ENCODE peak calls at places on chromosomes 12 and 14, in seven cellular contexts. J is colonic mucosa, M is AG04450, Z is small intestine, R is astrocyte of the spinal cord, P is left lung, D is coronary artery. Y is an unnamed sample.

GRCh38 chr12:68796399-68796798 is 11.6 kb upstream of the MDM2 start:
- DNase-seq in P (no peak), J (no peak), Z (no peak), M (no peak), D (no peak), R (no peak), Y (no peak)

GRCh38 chr14:76129851-76130576 is 21.7 kb upstream of the GPATCH2L start:
- DNase-seq in D (peak), Z (no peak), P (no peak), R (no peak), J (no peak), M (no peak), Y (no peak)

GRCh38 chr14:92039073-92039719 is 663 bp downstream of the TRIP11 start:
- DNase-seq in Z (peak), D (no peak), R (peak), J (peak), P (peak), M (peak), Y (peak)

GRCh38 chr12:121494093-121494787 is 86.6 kb downstream of the KDM2B start:
- DNase-seq in Z (peak), R (no peak), J (peak), D (no peak), M (peak), P (no peak), Y (peak)

GRCh38 chr14:54760866-54761265 is 141.8 kb downstream of the GCH1 start:
- DNase-seq in M (no peak), P (no peak), J (no peak), D (no peak), Z (no peak), R (no peak), Y (no peak)

GRCh38 chr12:107594995-107595394 is 90.6 kb upstream of the PWP1 start:
- DNase-seq in R (peak), M (no peak), J (no peak), D (no peak), Z (no peak), P (no peak), Y (peak)

GRCh38 chr12:14954269-14954668 is 7.1 kb downstream of the ARHGDIB start:
- DNase-seq in M (no peak), D (no peak), P (no peak), Z (no peak), J (no peak), R (no peak), Y (no peak)

GRCh38 chr12:10196210-10196609 is 16.5 kb upstream of the GABARAPL1 start:
- DNase-seq in P (no peak), J (no peak), M (no peak), D (no peak), Z (no peak), R (no peak), Y (no peak)

GRCh38 chr12:112236386-112236785 is 111.0 kb downstream of the TRAFD1 start:
- DNase-seq in J (no peak), P (no peak), Z (no peak), R (peak), M (no peak), D (no peak), Y (peak)

GRCh38 chr14:102241147-102241546 is 63.8 kb downstream of the MOK start:
- DNase-seq in R (no peak), M (no peak), J (no peak), Z (no peak), D (no peak), P (no peak), Y (no peak)

GRCh38 chr12:89708793-89709156 is at the start of gene ATP2B1:
- DNase-seq in M (peak), P (peak), D (peak), R (peak), J (peak), Z (peak), Y (peak)

GRCh38 chr12:113136128-113136989 is 798 bp upstream of the RASAL1 start:
- DNase-seq in D (no peak), M (no peak), Z (peak), R (no peak), P (no peak), J (peak), Y (no peak)

GRCh38 chr12:42819801-42820200 is 230.3 kb upstream of the PRICKLE1 start:
- DNase-seq in R (no peak), P (no peak), M (no peak), D (no peak), Z (no peak), J (no peak), Y (no peak)

GRCh38 chr12:33653362-33653761 is 213.7 kb upstream of the SYT10 start:
- DNase-seq in J (no peak), P (no peak), Z (no peak), D (no peak), R (no peak), M (no peak), Y (no peak)

GRCh38 chr14:101719045-101719645 is 42.4 kb upstream of the PPP2R5C start:
- DNase-seq in R (no peak), P (no peak), J (peak), D (peak), M (no peak), Z (no peak), Y (no peak)

GRCh38 chr14:79420725-79421124 is 790.6 kb downstream of the DIO2 start:
- DNase-seq in Z (no peak), D (no peak), R (no peak), P (no peak), J (no peak), M (no peak), Y (no peak)

DNA sequence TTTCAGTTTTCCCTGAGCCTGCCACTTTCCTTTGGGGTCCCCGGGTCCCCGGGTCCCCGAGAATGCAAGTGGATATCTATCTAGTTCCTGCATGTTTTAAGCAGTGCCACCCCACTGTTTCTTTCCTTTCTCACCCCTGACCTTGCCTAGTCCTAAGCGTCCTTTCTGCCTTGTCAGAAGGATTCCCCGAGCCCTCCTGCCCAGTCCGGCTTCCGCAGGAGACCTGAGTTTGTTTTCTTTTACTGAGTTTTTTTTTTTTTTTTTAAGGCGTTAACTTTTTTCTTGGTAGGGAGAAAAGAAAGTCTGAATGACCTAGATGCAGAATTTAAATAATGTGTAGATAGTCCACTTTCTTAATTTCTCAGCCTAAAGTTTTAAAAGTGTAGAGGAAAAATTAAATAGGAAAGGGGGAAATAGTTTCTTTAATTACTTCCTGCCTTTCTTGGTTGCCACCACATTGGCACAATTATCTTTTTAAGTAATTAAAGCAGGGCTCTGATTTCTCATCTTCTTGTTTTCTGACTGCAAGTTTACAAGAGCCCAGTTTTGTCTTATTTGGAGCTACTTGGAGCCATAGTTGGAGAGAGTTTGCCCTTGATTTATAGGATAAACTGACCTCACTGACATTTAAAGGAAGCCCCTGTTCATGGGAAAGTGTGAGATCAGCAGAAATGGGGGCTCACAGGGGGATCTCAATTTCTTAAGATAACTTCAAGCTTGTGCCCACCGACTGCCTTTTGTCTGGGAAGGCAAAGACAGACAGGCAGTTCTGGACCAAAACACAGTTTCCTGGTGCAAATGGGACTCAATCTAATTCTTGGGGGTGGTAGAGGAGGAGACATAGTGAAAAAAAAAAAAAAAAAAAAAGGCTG is 2.9 kb downstream of the PAX9 start:
- DNase-seq in J (no peak), M (no peak), D (no peak), Z (no peak), R (no peak), P (no peak), Y (no peak)
- H3K4me3 ChIP-seq in J (no peak), M (no peak), D (peak), Z (no peak), R (no peak), P (no peak), Y (no peak)

DNA sequence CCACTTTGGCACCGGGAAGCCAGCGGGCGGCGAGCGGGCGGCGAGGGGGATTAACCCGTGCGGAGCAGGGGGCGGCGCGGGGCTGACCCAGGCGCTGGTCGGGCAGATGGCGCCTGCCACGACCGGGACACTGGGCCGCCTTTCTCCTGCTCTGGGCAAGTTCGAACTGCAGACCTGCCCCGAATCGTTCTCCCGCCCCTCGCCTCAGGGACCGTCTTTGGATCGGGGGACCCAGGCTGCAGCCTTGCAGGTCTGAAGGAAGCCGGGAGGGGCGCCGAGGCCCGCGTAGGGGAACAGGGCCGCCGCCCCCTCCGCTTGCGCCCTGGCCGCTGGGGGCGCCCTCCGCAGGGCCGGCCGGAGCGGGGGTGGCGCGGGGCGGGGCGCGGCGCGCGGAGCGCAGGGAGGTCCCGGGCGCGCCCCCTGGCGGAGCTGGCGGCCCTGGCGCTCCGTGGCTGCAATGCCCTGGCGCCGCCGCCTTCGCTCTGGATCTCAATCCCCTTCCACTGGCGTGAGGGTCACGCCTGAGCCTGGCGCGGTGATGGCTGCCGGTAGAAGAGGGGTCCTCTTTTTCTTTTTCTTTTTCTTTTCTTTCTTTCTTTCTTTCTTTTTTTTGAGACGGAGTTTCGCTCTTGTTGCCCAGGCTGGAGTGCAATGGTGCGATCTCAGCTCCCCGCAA is 447 bp upstream of the LTBP2 start:
- DNase-seq in R (peak), P (peak), D (no peak), Z (peak), M (no peak), J (peak), Y (peak)
- H3K4me3 ChIP-seq in R (peak), P (peak), D (peak), Z (peak), M (peak), J (peak), Y (peak)

DNA sequence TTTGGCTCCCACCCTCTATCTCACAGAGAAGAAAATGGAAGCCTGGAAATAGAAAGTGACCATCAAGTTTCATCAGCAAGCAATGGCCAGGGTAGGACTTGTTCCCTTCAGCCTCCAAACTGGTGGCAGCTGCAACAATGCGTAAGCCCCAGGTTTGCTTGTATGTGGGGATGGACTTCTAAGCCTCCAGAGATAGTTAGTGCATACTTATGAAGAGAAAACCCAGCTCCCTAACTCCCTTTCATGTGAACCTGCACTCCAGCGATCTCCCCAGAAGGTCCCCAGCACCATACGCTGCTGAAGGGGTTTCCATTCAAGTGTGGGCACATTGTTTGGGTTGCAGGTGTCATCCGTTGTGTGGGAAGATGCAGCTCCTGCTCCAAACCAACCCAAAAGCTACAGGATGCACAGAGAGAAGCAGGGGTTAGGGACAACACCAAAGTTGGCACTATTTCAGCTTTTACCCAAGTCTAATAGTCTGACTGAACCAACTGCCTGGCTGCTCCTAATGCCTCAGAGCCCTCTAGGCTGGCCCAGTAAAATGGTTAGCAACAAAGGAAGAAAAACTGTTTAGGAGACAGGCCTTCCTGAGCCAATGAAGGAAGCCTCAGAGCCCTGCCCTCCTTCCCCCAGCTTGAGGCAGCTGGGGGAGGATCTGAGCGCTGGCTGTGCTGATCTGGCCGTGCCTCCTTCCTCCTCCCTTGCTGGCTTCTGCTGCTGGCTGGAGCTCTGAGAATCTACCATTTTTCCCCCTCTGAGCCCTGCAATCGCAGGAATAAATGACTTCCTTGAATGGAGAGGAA is 12.3 kb downstream of the ZFP36L1 start:
- DNase-seq in R (peak), P (peak), J (peak), D (peak), M (no peak), Z (peak), Y (peak)
- H3K4me3 ChIP-seq in R (no peak), P (no peak), J (no peak), D (peak), M (no peak), Z (no peak), Y (no peak)

GRCh38 chr12:32482226-32482625 is 82.9 kb downstream of the FGD4 start:
- DNase-seq in J (no peak), R (no peak), Z (no peak), M (no peak), D (no peak), P (no peak), Y (no peak)
- H3K4me3 ChIP-seq in J (no peak), R (no peak), Z (no peak), M (no peak), D (no peak), P (no peak), Y (no peak)

Y was measured in fibroblast of mammary gland.